ENCODE peak calls at places on chromosomes 16 and 17, in ten cellular contexts. X, Q, V, O, Y, Z, K, T, C and D are unnamed samples.

GRCh38 chr16:89106533-89107208 is 13.0 kb downstream of the ACSF3 start:
- DNase-seq in Z (no peak), X (no peak), O (no peak), T (no peak), C (no peak), V (no peak), Q (no peak), K (no peak), Y (no peak), D (no peak)

GRCh38 chr17:10713336-10713735 is 15.9 kb downstream of the ADPRM start:
- DNase-seq in Y (no peak), Q (no peak), O (peak; percentile 78), K (no peak), C (no peak), V (no peak), X (no peak), Z (no peak), T (no peak), D (no peak)

GRCh38 chr17:77961741-77962140 is 3.2 kb downstream of the TNRC6C start:
- DNase-seq in Q (no peak), K (no peak), Z (no peak), X (no peak), Y (no peak), C (no peak), O (peak; percentile 16), T (no peak), V (no peak), D (no peak)

GRCh38 chr17:40352779-40353394 is 11.7 kb downstream of the GJD3 start:
- DNase-seq in X (no peak), Q (no peak), Y (no peak), T (peak; percentile 76), K (peak; percentile 89), Z (no peak), C (no peak), O (no peak), V (no peak), D (no peak)

GRCh38 chr17:61402978-61403845 is 3.6 kb downstream of the TBX2 start:
- DNase-seq in Z (no peak), X (no peak), Q (no peak), Y (no peak), C (no peak), O (peak; percentile 66), V (no peak), T (peak; percentile 66), K (no peak), D (no peak)

GRCh38 chr16:68972008-68972407 is 128.7 kb downstream of the TANGO6 start:
- DNase-seq in T (no peak), Q (no peak), X (no peak), K (no peak), C (no peak), Z (no peak), Y (no peak), V (no peak), O (no peak), D (no peak)

GRCh38 chr17:40178660-40179059 is 1.4 kb downstream of the RAPGEFL1 start:
- DNase-seq in V (no peak), X (no peak), O (no peak), Z (no peak), C (no peak), Q (no peak), K (no peak), T (no peak), Y (no peak), D (no peak)

GRCh38 chr17:42997390-42997983 is 732 bp upstream of the RPL27 start:
- DNase-seq in Q (no peak), T (no peak), C (no peak), O (no peak), V (no peak), Y (no peak), X (no peak), K (no peak), Z (no peak), D (no peak)

GRCh38 chr17:48160177-48160967 is 52.8 kb downstream of the SNX11 start:
- DNase-seq in C (peak; percentile 33), O (no peak), V (no peak), Q (no peak), K (no peak), Y (no peak), X (peak; percentile 76), Z (no peak), T (no peak), D (no peak)

GRCh38 chr16:66030036-66030435 is 336.5 kb upstream of the CDH5 start:
- DNase-seq in Q (peak; percentile 34), Y (no peak), O (peak; percentile 85), V (no peak), C (no peak), X (no peak), K (no peak), Z (no peak), T (no peak), D (no peak)

GRCh38 chr17:48470388-48471034 is 40.5 kb upstream of the SKAP1 start:
- DNase-seq in Y (peak; percentile 64), C (no peak), O (peak; percentile 62), Z (no peak), K (no peak), X (no peak), Q (no peak), T (no peak), V (no peak), D (no peak)

GRCh38 chr17:39607057-39607850 is 466 bp downstream of the NEUROD2 start:
- DNase-seq in Y (no peak), Q (no peak), O (no peak), K (no peak), Z (no peak), V (no peak), T (no peak), X (no peak), C (no peak), D (no peak)

GRCh38 chr17:33444731-33445130 is 151.6 kb upstream of the ASIC2 start:
- DNase-seq in Y (no peak), T (no peak), X (no peak), Q (no peak), Z (no peak), K (no peak), C (no peak), V (no peak), O (no peak), D (no peak)

GRCh38 chr16:49453983-49454382 is 80.4 kb downstream of the C16orf78 start:
- DNase-seq in T (peak; percentile 33), C (no peak), X (no peak), Y (peak; percentile 3), K (no peak), Z (no peak), O (no peak), V (no peak), Q (peak; percentile 29), D (no peak)
- TF ChIP-seq POLR2A in T (no peak), C (no peak), X (no peak), Y (no peak), K (no peak), Z (no peak), O (no peak), V (no peak), Q (no peak), D (no peak)

DNA sequence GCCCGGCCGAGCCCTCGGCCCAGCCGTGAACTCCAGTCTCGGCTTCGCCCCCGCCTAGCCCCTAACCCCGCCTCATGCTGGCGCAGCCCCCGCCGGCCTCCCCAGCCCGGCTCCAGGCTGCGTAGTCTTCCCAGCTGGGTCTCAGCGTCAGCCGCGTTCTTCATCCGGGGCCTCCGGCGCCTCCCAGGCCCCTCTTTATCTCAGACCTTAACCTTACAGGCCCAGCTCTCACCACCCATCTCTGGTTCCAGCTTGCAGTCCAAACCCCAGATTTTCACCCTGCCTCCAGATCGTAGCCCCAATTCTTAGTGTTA is at the start of gene PROCA1:
- DNase-seq in X (no peak), O (no peak), T (peak; percentile 91), Y (no peak), Z (no peak), K (no peak), V (no peak), Q (peak; percentile 65), C (no peak), D (no peak)
- TF ChIP-seq POLR2A in X (no peak), O (no peak), T (no peak), Y (no peak), Z (no peak), K (no peak), V (no peak), Q (no peak), C (no peak), D (no peak)

DNA sequence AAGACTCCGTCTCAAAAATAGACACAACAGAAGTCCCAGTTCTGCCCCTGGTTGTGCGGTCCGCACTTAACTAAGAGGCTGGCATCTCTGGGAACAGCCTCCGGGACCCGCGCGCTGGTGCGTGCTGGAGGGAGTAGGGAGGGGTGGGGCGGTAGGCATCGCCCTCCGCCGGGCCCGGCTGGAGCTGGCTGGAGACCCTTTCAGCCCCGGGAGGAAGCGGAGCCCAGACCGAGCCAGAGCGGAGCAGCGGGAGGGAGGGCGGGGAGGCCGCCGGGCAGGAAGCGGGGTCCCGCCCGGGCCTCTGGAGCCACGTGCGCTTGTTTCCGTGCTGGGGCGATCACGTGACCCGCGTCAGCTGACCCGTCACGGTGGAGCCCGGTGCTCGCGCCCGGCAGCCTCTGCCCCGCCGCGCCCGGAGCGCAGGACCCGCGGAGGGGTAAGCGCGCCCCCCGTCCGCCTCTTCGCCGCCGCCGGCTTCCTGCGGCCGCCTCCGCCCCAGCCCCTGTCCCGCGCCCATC is at the start of gene WDR81:
- DNase-seq in K (peak; percentile 87), X (peak; percentile 95), Y (peak; percentile 48), Q (peak; percentile 97), Z (no peak), T (peak; percentile 99), V (peak; percentile 88), C (peak; percentile 94), O (peak; percentile 79), D (peak; percentile 91)
- TF ChIP-seq POLR2A in K (no peak), X (peak; percentile 13), Y (no peak), Q (peak; percentile 25), Z (peak; percentile 50), T (no peak), V (peak; percentile 57), C (no peak), O (no peak), D (no peak)

GRCh38 chr17:45946841-45947256 is 52.2 kb upstream of the STH start:
- DNase-seq in V (no peak), Z (no peak), C (no peak), O (no peak), Q (no peak), T (no peak), K (no peak), Y (no peak), X (no peak), D (no peak)

GRCh38 chr17:45950888-45951287 is 48.2 kb upstream of the STH start:
- DNase-seq in V (no peak), C (no peak), O (no peak), Z (no peak), K (no peak), T (no peak), Q (no peak), X (no peak), Y (no peak), D (no peak)

GRCh38 chr17:45948881-45949624 is 50.0 kb upstream of the STH start:
- DNase-seq in Q (peak; percentile 82), O (peak; percentile 49), Z (no peak), T (peak; percentile 89), X (peak; percentile 83), C (peak; percentile 76), Y (peak; percentile 43), V (peak; percentile 77), K (peak; percentile 75), D (peak; percentile 51)

GRCh38 chr17:45949755-45950320 is 49.2 kb upstream of the STH start:
- DNase-seq in O (no peak), Y (no peak), K (no peak), Q (no peak), C (no peak), V (no peak), X (no peak), Z (no peak), T (no peak), D (no peak)

GRCh38 chr17:45948498-45948880 is 50.6 kb upstream of the STH start:
- DNase-seq in Q (no peak), X (no peak), T (no peak), O (no peak), K (no peak), C (no peak), V (no peak), Y (no peak), Z (no peak), D (no peak)
- TF ChIP-seq POLR2A in Q (no peak), X (no peak), T (no peak), O (no peak), K (no peak), C (no peak), V (no peak), Y (no peak), Z (no peak), D (no peak)